ENCODE peak calls at places on chromosomes 12 and 14, in five cellular contexts. Q is GM10248; T is stimulated activated CD4-positive, alpha-beta T cell treated with anti-CD3 and anti-CD28 coated beads, TNF-alpha, amount 100 ng/mL, for 48 hours; L is CD4-positive, CD25-positive, alpha-beta regulatory T cell; G is H54. X is an unnamed sample.

GRCh38 chr14:70671652-70672327 is 30.1 kb downstream of the TTC9 start:
- DNase-seq in L (no peak), T (no peak), G (no peak), Q (no peak), X (no peak)

GRCh38 chr14:71498151-71498734 is 434.0 kb upstream of the RGS6 start:
- DNase-seq in T (no peak), G (no peak), L (no peak), Q (no peak), X (no peak)

GRCh38 chr14:22646570-22647254 is 2.6 kb upstream of the OR6J1 start:
- DNase-seq in T (no peak), G (no peak), Q (no peak), L (no peak), X (no peak)

GRCh38 chr14:72644758-72645489 is 249.0 kb downstream of the DPF3 start:
- DNase-seq in L (no peak), T (no peak), G (no peak), Q (no peak), X (no peak)

GRCh38 chr14:24064091-24064795 is 7.1 kb upstream of the CPNE6 start:
- DNase-seq in G (no peak), T (no peak), Q (no peak), L (no peak), X (no peak)

GRCh38 chr12:72282721-72283120 is 10.6 kb downstream of the TRHDE start:
- DNase-seq in G (no peak), L (no peak), T (no peak), Q (no peak), X (no peak)

GRCh38 chr14:50082784-50083466 is 33.4 kb downstream of the VCPKMT start:
- DNase-seq in G (no peak), Q (peak), L (peak), T (peak), X (peak)

GRCh38 chr12:120642086-120642485 is 1.7 kb downstream of the CABP1 start:
- DNase-seq in Q (no peak), G (no peak), T (no peak), L (no peak), X (no peak)

GRCh38 chr12:122137681-122138080 is 36.3 kb downstream of the IL31 start:
- DNase-seq in G (no peak), Q (no peak), L (no peak), T (no peak), X (no peak)

GRCh38 chr12:109212460-109213115 is 96.2 kb downstream of the ACACB start:
- DNase-seq in G (no peak), Q (no peak), T (no peak), L (no peak), X (no peak)

GRCh38 chr12:121781751-121782615 is 11.5 kb downstream of the RHOF start:
- DNase-seq in G (no peak), L (peak), Q (peak), T (peak), X (peak)

GRCh38 chr12:69933115-69933552 is 108.1 kb downstream of the MYRFL start:
- DNase-seq in Q (no peak), L (no peak), T (no peak), G (no peak), X (no peak)

GRCh38 chr12:109777544-109777943 is 55.7 kb downstream of the TRPV4 start:
- DNase-seq in Q (peak), G (peak), L (peak), T (peak), X (peak)

GRCh38 chr14:62468946-62469345 is 576.3 kb downstream of the KCNH5 start:
- DNase-seq in Q (no peak), T (no peak), G (no peak), L (no peak), X (no peak)

GRCh38 chr14:23514009-23514962 is 37.3 kb downstream of the ZFHX2 start:
- DNase-seq in Q (no peak), G (no peak), L (no peak), T (no peak), X (no peak)

GRCh38 chr12:102816816-102817434 is 100.1 kb downstream of the PAH start:
- DNase-seq in T (no peak), L (no peak), Q (peak), G (peak), X (no peak)

GRCh38 chr12:71980543-71980942 is 41.9 kb downstream of the TPH2 start:
- DNase-seq in T (no peak), L (no peak), Q (no peak), G (no peak), X (no peak)

GRCh38 chr12:102740157-102741032 is 176.6 kb downstream of the PAH start:
- DNase-seq in G (no peak), Q (no peak), T (no peak), L (no peak), X (no peak)

GRCh38 chr12:2795291-2796186 is 769 bp downstream of the FKBP4 start:
- DNase-seq in L (peak), Q (peak), G (peak), T (peak), X (peak)

GRCh38 chr12:78914859-78915331 is 50.3 kb downstream of the SYT1 start:
- DNase-seq in L (no peak), G (no peak), Q (no peak), T (no peak), X (no peak)

GRCh38 chr12:93287152-93287551 is 90.6 kb upstream of the NUDT4 start:
- DNase-seq in L (no peak), Q (no peak), G (no peak), T (no peak), X (no peak)

GRCh38 chr12:121808623-121809022 is 4.8 kb downstream of the SETD1B start:
- DNase-seq in Q (no peak), G (no peak), L (no peak), T (no peak), X (no peak)

GRCh38 chr14:59919582-59920377 is at the start of gene LRRC9:
- DNase-seq in L (no peak), Q (peak), T (no peak), G (no peak), X (peak)

GRCh38 chr12:6295187-6295811 is 15.2 kb upstream of the PLEKHG6 start:
- DNase-seq in T (no peak), Q (no peak), G (no peak), L (no peak), X (no peak)

GRCh38 chr12:75322464-75322863 is 7.7 kb downstream of the CAPS2 start:
- DNase-seq in Q (no peak), L (no peak), T (no peak), G (no peak), X (no peak)

GRCh38 chr14:85165091-85165490 is 364.9 kb upstream of the FLRT2 start:
- DNase-seq in L (no peak), G (no peak), T (no peak), Q (no peak), X (no peak)

GRCh38 chr14:77140937-77141591 is 527 bp downstream of the ZDHHC22 start:
- DNase-seq in Q (no peak), T (no peak), G (no peak), L (no peak), X (peak)

GRCh38 chr14:83909507-83909906 is 1620.4 kb upstream of the FLRT2 start:
- DNase-seq in L (no peak), G (no peak), T (no peak), Q (no peak), X (no peak)

GRCh38 chr14:36514278-36515104 is 5.5 kb downstream of the NKX2-1 start:
- DNase-seq in T (no peak), Q (peak), G (no peak), L (no peak), X (peak)

GRCh38 chr14:92726135-92726932 is 22.1 kb downstream of the LGMN start:
- DNase-seq in L (peak), T (no peak), G (peak), Q (no peak), X (no peak)

GRCh38 chr14:52025952-52026510 is 36.7 kb downstream of the RTRAF start:
- DNase-seq in L (no peak), T (no peak), Q (no peak), G (no peak), X (no peak)

GRCh38 chr12:56037161-56037560 is 4.6 kb upstream of the RPS26 start:
- DNase-seq in T (no peak), G (no peak), L (no peak), Q (no peak), X (no peak)

GRCh38 chr12:7433276-7433822 is 10.6 kb downstream of the CD163L1 start:
- DNase-seq in Q (no peak), G (peak), T (no peak), L (no peak), X (no peak)

GRCh38 chr12:85309180-85309579 is 29.2 kb downstream of the ALX1 start:
- DNase-seq in Q (no peak), L (no peak), T (no peak), G (no peak), X (no peak)

GRCh38 chr12:11877102-11877826 is 193.5 kb upstream of the BCL2L14 start:
- DNase-seq in Q (no peak), L (no peak), T (no peak), G (no peak), X (no peak)

GRCh38 chr12:131136539-131136872 is 182.8 kb downstream of the ADGRD1 start:
- DNase-seq in L (no peak), G (no peak), Q (no peak), T (no peak), X (no peak)

GRCh38 chr14:64875350-64875749 is 4.4 kb downstream of the SPTB start:
- DNase-seq in G (no peak), T (no peak), L (no peak), Q (no peak), X (no peak)

GRCh38 chr12:29148065-29148957 is 767 bp upstream of the FAR2 start:
- DNase-seq in Q (peak), L (no peak), T (peak), G (peak), X (peak)

GRCh38 chr12:115155665-115156645 is 472.0 kb upstream of the TBX3 start:
- DNase-seq in T (no peak), Q (no peak), G (peak), L (no peak), X (no peak)

GRCh38 chr12:92971869-92972524 is 42.9 kb upstream of the EEA1 start:
- DNase-seq in T (no peak), L (no peak), Q (no peak), G (no peak), X (no peak)

X was measured in GM13976.